ENCODE peak calls at places on chromosomes 12 and 14, in four cellular contexts. E, Z, X and S are unnamed samples.

GRCh38 chr12:109047081-109047805 is 5.1 kb upstream of the USP30 start:
- DNase-seq in E (no peak), Z (peak), X (no peak), S (no peak)

GRCh38 chr12:34395056-34396005 is 373.0 kb downstream of the ALG10 start:
- DNase-seq in E (no peak), Z (no peak), X (no peak), S (no peak)

GRCh38 chr12:91483471-91483985 is 300.9 kb upstream of the DCN start:
- DNase-seq in E (no peak), Z (peak), X (no peak), S (no peak)

GRCh38 chr14:74220991-74221390 is 18.3 kb upstream of the VSX2 start:
- DNase-seq in E (no peak), Z (no peak), X (no peak), S (no peak)

GRCh38 chr12:42932937-42933336 is 343.4 kb upstream of the PRICKLE1 start:
- DNase-seq in E (no peak), Z (no peak), X (no peak), S (no peak)

GRCh38 chr14:78975734-78976133 is 805.6 kb downstream of the NRXN3 start:
- DNase-seq in E (no peak), Z (no peak), X (no peak), S (no peak)

GRCh38 chr12:67937822-67938221 is 51.4 kb upstream of the IFNG-AS1 start:
- DNase-seq in E (no peak), Z (no peak), X (no peak), S (no peak)

GRCh38 chr12:91133871-91134270 is 22.6 kb upstream of the LUM start:
- DNase-seq in E (no peak), Z (peak), X (no peak), S (no peak)

GRCh38 chr14:85438613-85439012 is 91.3 kb upstream of the FLRT2 start:
- DNase-seq in E (no peak), Z (no peak), X (no peak), S (no peak)

GRCh38 chr12:103864710-103865109 is 23.7 kb upstream of the NT5DC3 start:
- DNase-seq in E (no peak), Z (no peak), X (no peak), S (peak)
- H2AFZ ChIP-seq in E (no peak), Z (no peak), X (no peak), S (no peak)

DNA sequence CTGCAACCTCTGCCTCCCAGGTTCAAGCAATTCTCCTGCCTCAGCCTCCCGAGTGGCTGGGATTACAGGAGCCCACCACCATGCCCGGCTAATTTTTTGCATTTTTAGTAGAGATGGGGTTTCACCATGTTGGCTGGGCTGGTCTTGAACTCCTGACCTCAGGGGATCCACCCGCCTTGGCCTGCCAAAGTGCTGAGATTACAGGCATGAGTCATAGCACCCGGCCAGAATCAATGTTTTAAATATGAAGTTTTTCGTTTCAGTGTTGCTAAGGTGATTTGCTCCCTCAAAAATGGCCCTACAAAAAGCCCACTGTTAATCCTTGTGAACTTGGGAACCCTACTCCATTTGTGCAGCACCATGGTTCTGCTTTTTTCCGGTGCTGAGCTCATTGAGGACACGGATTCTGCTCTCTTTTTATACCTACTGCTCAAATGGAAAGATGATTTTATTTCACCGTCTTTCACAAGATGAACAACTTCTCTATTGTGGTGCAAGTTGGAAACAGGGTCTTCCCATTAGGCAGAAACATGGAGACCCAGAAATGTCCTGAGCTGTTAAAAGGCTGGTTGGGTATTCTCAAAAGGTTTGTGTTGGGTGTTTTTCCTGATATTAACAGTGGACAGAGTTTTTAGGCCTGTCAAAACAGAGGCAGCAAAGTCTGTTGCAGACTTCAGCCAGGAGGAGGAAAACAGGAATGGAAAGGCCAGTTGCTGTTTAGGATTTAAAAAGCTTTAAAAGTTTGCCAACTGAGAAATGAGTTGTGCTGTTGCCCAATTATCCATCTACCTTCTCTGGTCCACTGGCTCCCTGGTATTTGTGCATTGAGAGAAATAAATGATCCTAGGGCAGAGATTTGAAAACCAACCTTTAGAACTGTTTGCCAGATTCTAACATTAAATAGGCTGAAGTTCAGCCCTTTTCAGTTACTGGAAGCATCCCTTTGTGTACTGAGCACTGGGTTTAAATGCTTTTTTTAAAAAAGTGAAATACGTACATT is 85.8 kb downstream of the ATP23 start:
- DNase-seq in E (no peak), Z (peak), X (no peak), S (no peak)
- H2AFZ ChIP-seq in E (no peak), Z (no peak), X (no peak), S (no peak)

DNA sequence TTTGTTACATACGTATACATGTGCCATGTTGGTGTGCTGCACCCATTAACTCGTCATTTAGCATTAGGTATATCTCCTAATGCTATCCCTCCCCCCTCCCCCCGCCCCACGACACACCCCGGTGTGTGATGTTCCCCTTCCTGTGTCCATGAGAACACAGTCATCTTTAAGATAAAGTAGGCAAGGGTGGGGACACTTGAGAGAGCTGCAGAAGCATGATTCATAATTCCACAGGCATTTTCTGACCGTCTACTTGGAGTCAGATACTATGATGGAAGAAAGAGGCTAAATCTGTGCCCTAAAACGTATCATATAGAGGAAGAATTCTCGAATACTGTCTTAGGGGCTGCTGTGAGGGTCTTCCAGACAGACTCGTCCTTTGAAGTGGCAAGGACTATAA is 145.9 kb upstream of the VASH1 start:
- DNase-seq in E (no peak), Z (no peak), X (no peak), S (no peak)
- H2AFZ ChIP-seq in E (no peak), Z (no peak), X (no peak), S (no peak)

DNA sequence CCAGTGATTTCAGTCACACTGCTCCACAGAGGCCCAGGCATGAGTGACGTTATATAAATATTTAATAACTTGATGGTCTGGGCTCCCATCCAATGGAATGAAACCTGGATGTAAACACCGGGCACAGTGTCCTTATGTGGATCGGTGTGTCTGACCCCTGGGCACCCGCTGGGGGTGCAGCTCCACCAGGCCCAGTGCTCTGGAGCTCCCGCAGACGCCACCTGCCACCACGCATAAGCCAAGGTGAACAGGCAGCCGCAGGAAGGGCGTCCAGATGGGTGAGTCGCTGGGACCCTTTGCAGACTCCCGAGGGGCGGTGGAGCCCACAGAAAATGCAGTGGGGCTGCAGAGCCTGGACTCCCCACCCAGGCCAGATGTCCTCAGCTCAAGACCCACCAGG is 121.6 kb downstream of the SCARB1 start:
- DNase-seq in E (no peak), Z (no peak), X (no peak), S (no peak)
- H2AFZ ChIP-seq in E (no peak), Z (no peak), X (no peak), S (no peak)

DNA sequence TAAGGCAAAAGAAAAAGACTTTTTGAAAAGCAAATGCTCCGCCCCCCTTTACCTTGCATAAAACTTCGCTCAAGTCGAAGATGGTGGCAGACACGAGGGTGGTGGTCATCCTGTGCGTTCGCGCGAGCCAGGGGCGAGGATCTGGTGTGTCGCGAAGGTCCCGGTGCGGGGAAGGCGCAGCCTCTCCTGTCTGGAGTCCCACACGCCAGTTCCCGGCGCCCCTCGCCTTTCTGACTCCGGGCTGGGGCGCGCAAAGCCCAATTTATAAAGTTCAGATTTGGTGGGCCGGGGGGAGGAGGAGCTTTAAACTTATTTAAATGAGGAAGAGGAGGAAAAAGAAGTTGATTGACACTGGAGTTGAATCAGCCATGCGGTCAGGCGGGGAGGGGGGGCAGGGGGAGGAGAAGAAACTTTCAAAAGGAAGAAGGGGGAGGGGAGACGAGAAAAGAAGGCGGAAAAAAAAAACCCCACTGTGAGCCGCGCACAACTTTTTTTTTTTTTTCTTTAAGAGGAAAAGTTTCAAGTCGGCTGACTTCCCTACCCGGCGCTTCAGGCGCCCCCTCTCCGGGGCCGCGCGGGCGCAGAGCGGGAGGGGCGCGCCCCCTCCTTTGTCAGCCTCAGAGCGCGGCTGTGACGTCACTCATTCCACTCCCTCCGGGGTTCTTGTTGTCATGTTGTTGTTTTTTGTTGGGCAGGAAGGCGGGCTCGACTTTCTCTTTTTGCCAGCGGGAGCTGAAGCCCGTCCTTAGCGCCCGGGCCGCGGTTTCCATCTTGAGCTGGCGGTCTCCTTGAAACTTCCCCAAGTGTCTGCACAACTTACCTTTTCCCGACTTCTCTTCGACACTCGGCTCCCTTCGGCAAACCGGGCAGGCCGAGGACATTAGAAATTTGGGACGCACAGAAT is at the start of gene ZFP36L1:
- DNase-seq in E (peak), Z (peak), X (peak), S (peak)
- H2AFZ ChIP-seq in E (peak), Z (no peak), X (no peak), S (peak)

DNA sequence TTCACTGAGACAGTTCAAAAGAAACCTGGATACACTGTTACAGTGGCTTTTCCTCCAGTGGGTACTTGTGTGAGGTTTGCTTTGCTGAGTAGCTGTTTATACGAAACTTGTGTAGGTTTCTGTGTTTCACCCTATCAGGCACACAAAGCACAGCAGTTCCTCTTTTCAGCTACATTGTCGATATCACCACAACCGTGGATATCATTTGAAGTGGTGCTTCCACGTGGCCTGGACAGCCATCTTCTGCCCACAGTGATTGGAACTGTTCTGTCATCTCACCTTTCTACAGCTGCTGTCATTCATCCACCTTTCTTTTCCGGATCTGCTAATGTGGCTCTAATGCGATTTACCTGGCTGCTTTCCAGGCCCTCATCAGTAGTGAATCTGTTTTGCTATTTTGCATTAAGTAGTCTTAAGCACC is 368.8 kb downstream of the SYT1 start:
- DNase-seq in E (no peak), Z (no peak), X (peak), S (no peak)
- H2AFZ ChIP-seq in E (no peak), Z (no peak), X (no peak), S (no peak)